ENCODE peak calls at places on chromosomes 13 and 19, in four cellular contexts. W is GM18507, O is fibroblast of villous mesenchyme, R is transverse colon. T is an unnamed sample.

GRCh38 chr13:33723772-33724435 is 94.0 kb upstream of the RFC3 start:
- DNase-seq in O (peak), R (peak), W (peak), T (peak)

GRCh38 chr19:10295305-10295846 is 5.6 kb downstream of the ICAM5 start:
- DNase-seq in W (no peak), O (peak), R (peak), T (no peak)

GRCh38 chr13:44191504-44192171 is 182.0 kb upstream of the SERP2 start:
- DNase-seq in O (peak), R (peak), W (no peak), T (peak)

GRCh38 chr19:45403272-45403671 is 1.6 kb downstream of the PPP1R13L start:
- DNase-seq in R (no peak), O (no peak), W (no peak), T (no peak)

GRCh38 chr19:50362030-50362412 is 3.4 kb downstream of the NAPSA start:
- DNase-seq in O (no peak), R (no peak), W (no peak), T (no peak)

GRCh38 chr19:2523630-2524311 is 47.8 kb downstream of the GADD45B start:
- DNase-seq in O (peak), W (no peak), R (no peak), T (no peak)

GRCh38 chr13:73754727-73755292 is 379.4 kb downstream of the KLF12 start:
- DNase-seq in O (peak), R (no peak), W (no peak), T (peak)

GRCh38 chr19:18086590-18087138 is at the start of gene IL12RB1:
- DNase-seq in O (peak), R (peak), W (peak), T (no peak)

GRCh38 chr13:73598021-73598712 is 536.0 kb downstream of the KLF12 start:
- DNase-seq in R (no peak), W (no peak), O (no peak), T (no peak)

GRCh38 chr19:2270157-2270571 is 11.8 kb downstream of the PEAK3 start:
- DNase-seq in W (no peak), O (peak), R (peak), T (no peak)

GRCh38 chr13:21872795-21873194 is 201.9 kb downstream of the FGF9 start:
- DNase-seq in O (no peak), W (no peak), R (no peak), T (no peak)

GRCh38 chr19:46670874-46671273 is 9.9 kb upstream of the DACT3 start:
- DNase-seq in R (no peak), W (no peak), O (no peak), T (no peak)

GRCh38 chr19:43595605-43595998 is 332 bp downstream of the IRGQ start:
- DNase-seq in W (no peak), O (no peak), R (peak), T (no peak)

GRCh38 chr13:112799394-112799793 is 109.6 kb downstream of the ATP11A start:
- DNase-seq in O (no peak), W (no peak), R (no peak), T (no peak)

GRCh38 chr19:34962945-34963530 is 991 bp downstream of the ZNF792 start:
- DNase-seq in O (no peak), R (no peak), W (no peak), T (no peak)

GRCh38 chr13:32134991-32135390 is 103.4 kb downstream of the FRY start:
- DNase-seq in W (no peak), O (peak), R (no peak), T (no peak)

GRCh38 chr19:7841751-7842660 is 12.0 kb downstream of the EVI5L start:
- DNase-seq in R (no peak), W (no peak), O (no peak), T (no peak)

GRCh38 chr13:112588490-112589297 is 741 bp upstream of the TUBGCP3 start:
- DNase-seq in O (no peak), W (no peak), R (no peak), T (no peak)

GRCh38 chr13:25862156-25862555 is 189.7 kb downstream of the SHISA2 start:
- DNase-seq in R (no peak), W (no peak), O (no peak), T (no peak)

GRCh38 chr13:37127706-37128241 is 22.3 kb upstream of the CSNK1A1L start:
- DNase-seq in W (no peak), O (peak), R (no peak), T (no peak)

GRCh38 chr13:64332048-64332447 is 2898.1 kb downstream of the PCDH9 start:
- DNase-seq in O (no peak), W (no peak), R (no peak), T (no peak)

GRCh38 chr19:47230122-47230920 is 678 bp downstream of the BBC3 start:
- DNase-seq in O (peak), W (no peak), R (peak), T (peak)

GRCh38 chr13:51532736-51533197 is 51.5 kb upstream of the WDFY2 start:
- DNase-seq in R (no peak), W (no peak), O (no peak), T (no peak)

GRCh38 chr13:31029129-31029528 is 96.7 kb downstream of the TEX26 start:
- DNase-seq in W (no peak), R (no peak), O (no peak), T (no peak)

GRCh38 chr13:30995331-30995730 is 62.9 kb downstream of the TEX26 start:
- DNase-seq in W (no peak), O (no peak), R (no peak), T (no peak)

GRCh38 chr19:43439183-43440063 is 24.7 kb downstream of the TEX101 start:
- DNase-seq in W (no peak), R (no peak), O (no peak), T (no peak)